ENCODE peak calls at places on chromosomes 5 and 9, in seven cellular contexts. Z is neural progenitor cell; K is stimulated activated CD4-positive, alpha-beta T cell treated with anti-CD3 and anti-CD28 coated beads, Interleukin-2, amount 100 ng/mL, for 4 hours; T is tibial artery; Y is amygdala; P is psoas muscle; R is choroid plexus epithelial cell. G is an unnamed sample.

GRCh38 chr9:7387844-7388243 is 411.7 kb downstream of the DMAC1 start:
- DNase-seq in Z (no peak), K (no peak), T (no peak), Y (no peak), P (no peak), R (no peak), G (no peak)

GRCh38 chr5:107218457-107219193 is 452.1 kb downstream of the EFNA5 start:
- DNase-seq in Z (no peak), K (no peak), T (no peak), Y (no peak), P (no peak), R (peak), G (no peak)

GRCh38 chr5:18220631-18221030 is 586.4 kb downstream of the TAF11L14 start:
- DNase-seq in Z (no peak), K (no peak), T (no peak), Y (no peak), P (no peak), R (peak), G (no peak)

GRCh38 chr9:110928604-110929003 is 109.7 kb downstream of the LPAR1 start:
- DNase-seq in Z (no peak), K (no peak), T (no peak), Y (no peak), P (no peak), R (no peak), G (no peak)

GRCh38 chr5:98248949-98249348 is 524.5 kb upstream of the RGMB start:
- DNase-seq in Z (no peak), K (no peak), T (no peak), Y (no peak), P (no peak), R (peak), G (no peak)

GRCh38 chr5:72776684-72777083 is 39.8 kb upstream of the TNPO1 start:
- DNase-seq in Z (no peak), K (no peak), T (no peak), Y (no peak), P (no peak), R (no peak), G (no peak)

GRCh38 chr9:128614728-128615127 is 41.9 kb downstream of the DYNC2I2 start:
- DNase-seq in Z (no peak), K (no peak), T (no peak), Y (no peak), P (no peak), R (no peak), G (no peak)

GRCh38 chr5:95984287-95984938 is 22.8 kb upstream of the ELL2 start:
- DNase-seq in Z (no peak), K (no peak), T (no peak), Y (no peak), P (no peak), R (peak), G (no peak)

GRCh38 chr9:69143291-69143690 is 30.8 kb upstream of the TJP2 start:
- DNase-seq in Z (no peak), K (no peak), T (no peak), Y (no peak), P (no peak), R (no peak), G (no peak)

GRCh38 chr5:59768204-59769040 is 125.1 kb downstream of the PDE4D start:
- DNase-seq in Z (peak), K (no peak), T (peak), Y (peak), P (peak), R (peak), G (peak)

GRCh38 chr5:154205441-154206117 is 15.0 kb downstream of the GALNT10 start:
- DNase-seq in Z (no peak), K (no peak), T (no peak), Y (no peak), P (no peak), R (no peak), G (no peak)

GRCh38 chr5:149857499-149857898 is 87.1 kb downstream of the PDE6A start:
- DNase-seq in Z (no peak), K (no peak), T (peak), Y (peak), P (peak), R (peak), G (peak)

GRCh38 chr5:68196876-68197275 is 18.7 kb upstream of the PIK3R1 start:
- DNase-seq in Z (no peak), K (no peak), T (peak), Y (peak), P (no peak), R (no peak), G (no peak)

GRCh38 chr9:82829818-82830217 is 233.1 kb downstream of the RASEF start:
- DNase-seq in Z (no peak), K (no peak), T (no peak), Y (no peak), P (no peak), R (no peak), G (no peak)